ENCODE peak calls at places on chromosomes 16 and 17, in seven cellular contexts. One of them, this sample, is unnamed.

GRCh38 chr17:48486557-48486956 is 44.3 kb downstream of the HOXB1 start:
- DNase-seq in GM10248: no peak
- DNase-seq in progenitor cell of endocrine pancreas: no peak
- DNase-seq in body of pancreas: no peak
- DNase-seq in HFF-Myc: peak
- DNase-seq in cardiac muscle cell: no peak
- DNase-seq in CD4-positive, alpha-beta T cell: no peak
- DNase-seq in this sample: no peak

GRCh38 chr17:1360975-1361374 is 39.0 kb downstream of the YWHAE start:
- DNase-seq in cardiac muscle cell: no peak
- DNase-seq in body of pancreas: no peak
- DNase-seq in GM10248: no peak
- DNase-seq in CD4-positive, alpha-beta T cell: no peak
- DNase-seq in progenitor cell of endocrine pancreas: no peak
- DNase-seq in HFF-Myc: no peak
- DNase-seq in this sample: no peak

GRCh38 chr16:78375055-78375679 is 275.7 kb downstream of the WWOX start:
- DNase-seq in CD4-positive, alpha-beta T cell: no peak
- DNase-seq in body of pancreas: peak
- DNase-seq in progenitor cell of endocrine pancreas: no peak
- DNase-seq in cardiac muscle cell: no peak
- DNase-seq in GM10248: no peak
- DNase-seq in HFF-Myc: no peak
- DNase-seq in this sample: no peak

GRCh38 chr17:63366238-63366561 is 79.9 kb downstream of the CYB561 start:
- DNase-seq in HFF-Myc: no peak
- DNase-seq in cardiac muscle cell: no peak
- DNase-seq in CD4-positive, alpha-beta T cell: no peak
- DNase-seq in GM10248: no peak
- DNase-seq in progenitor cell of endocrine pancreas: no peak
- DNase-seq in body of pancreas: no peak
- DNase-seq in this sample: no peak

GRCh38 chr16:57061084-57061905 is 31.1 kb upstream of the CPNE2 start:
- DNase-seq in cardiac muscle cell: no peak
- DNase-seq in progenitor cell of endocrine pancreas: no peak
- DNase-seq in HFF-Myc: peak
- DNase-seq in GM10248: no peak
- DNase-seq in body of pancreas: peak
- DNase-seq in CD4-positive, alpha-beta T cell: no peak
- DNase-seq in this sample: no peak

GRCh38 chr17:50259484-50260324 is 14.6 kb upstream of the TMEM92 start:
- DNase-seq in HFF-Myc: no peak
- DNase-seq in GM10248: peak
- DNase-seq in CD4-positive, alpha-beta T cell: no peak
- DNase-seq in body of pancreas: no peak
- DNase-seq in progenitor cell of endocrine pancreas: no peak
- DNase-seq in cardiac muscle cell: no peak
- DNase-seq in this sample: no peak

GRCh38 chr17:53006006-53006405 is 816.7 kb upstream of the KIF2B start:
- DNase-seq in progenitor cell of endocrine pancreas: no peak
- DNase-seq in HFF-Myc: no peak
- DNase-seq in body of pancreas: no peak
- DNase-seq in GM10248: no peak
- DNase-seq in cardiac muscle cell: no peak
- DNase-seq in CD4-positive, alpha-beta T cell: no peak
- DNase-seq in this sample: no peak

GRCh38 chr16:82979406-82980111 is 352.8 kb downstream of the CDH13 start:
- DNase-seq in GM10248: no peak
- DNase-seq in HFF-Myc: no peak
- DNase-seq in body of pancreas: no peak
- DNase-seq in cardiac muscle cell: no peak
- DNase-seq in progenitor cell of endocrine pancreas: no peak
- DNase-seq in CD4-positive, alpha-beta T cell: no peak
- DNase-seq in this sample: no peak

GRCh38 chr17:34139996-34140395 is 115.1 kb upstream of the CCL2 start:
- DNase-seq in HFF-Myc: no peak
- DNase-seq in body of pancreas: no peak
- DNase-seq in progenitor cell of endocrine pancreas: no peak
- DNase-seq in cardiac muscle cell: no peak
- DNase-seq in CD4-positive, alpha-beta T cell: no peak
- DNase-seq in GM10248: no peak
- DNase-seq in this sample: no peak

GRCh38 chr16:84471966-84472365 is 32.5 kb downstream of the MEAK7 start:
- DNase-seq in body of pancreas: no peak
- DNase-seq in HFF-Myc: no peak
- DNase-seq in progenitor cell of endocrine pancreas: no peak
- DNase-seq in cardiac muscle cell: no peak
- DNase-seq in GM10248: no peak
- DNase-seq in CD4-positive, alpha-beta T cell: no peak
- DNase-seq in this sample: no peak

GRCh38 chr17:2883544-2884203 is 87.4 kb downstream of the RAP1GAP2 start:
- DNase-seq in CD4-positive, alpha-beta T cell: no peak
- DNase-seq in progenitor cell of endocrine pancreas: no peak
- DNase-seq in body of pancreas: peak
- DNase-seq in HFF-Myc: no peak
- DNase-seq in cardiac muscle cell: no peak
- DNase-seq in GM10248: no peak
- DNase-seq in this sample: no peak

GRCh38 chr17:40113961-40114272 is 7.9 kb upstream of the MSL1 start:
- DNase-seq in body of pancreas: no peak
- DNase-seq in HFF-Myc: no peak
- DNase-seq in progenitor cell of endocrine pancreas: no peak
- DNase-seq in cardiac muscle cell: no peak
- DNase-seq in GM10248: no peak
- DNase-seq in CD4-positive, alpha-beta T cell: no peak
- DNase-seq in this sample: no peak

GRCh38 chr16:85751665-85752501 is 987 bp upstream of the C16orf74 start:
- DNase-seq in CD4-positive, alpha-beta T cell: no peak
- DNase-seq in GM10248: no peak
- DNase-seq in progenitor cell of endocrine pancreas: no peak
- DNase-seq in body of pancreas: no peak
- DNase-seq in HFF-Myc: no peak
- DNase-seq in cardiac muscle cell: no peak
- DNase-seq in this sample: no peak

GRCh38 chr17:2860883-2861282 is 64.6 kb downstream of the RAP1GAP2 start:
- DNase-seq in cardiac muscle cell: no peak
- DNase-seq in HFF-Myc: no peak
- DNase-seq in progenitor cell of endocrine pancreas: no peak
- DNase-seq in body of pancreas: no peak
- DNase-seq in GM10248: no peak
- DNase-seq in CD4-positive, alpha-beta T cell: no peak
- DNase-seq in this sample: no peak

GRCh38 chr17:1766382-1767135 is 4.7 kb downstream of the SERPINF1 start:
- DNase-seq in progenitor cell of endocrine pancreas: no peak
- DNase-seq in GM10248: no peak
- DNase-seq in body of pancreas: no peak
- DNase-seq in CD4-positive, alpha-beta T cell: no peak
- DNase-seq in cardiac muscle cell: no peak
- DNase-seq in HFF-Myc: no peak
- DNase-seq in this sample: no peak

GRCh38 chr16:88534731-88535141 is 35.5 kb upstream of the ZC3H18 start:
- DNase-seq in body of pancreas: no peak
- DNase-seq in GM10248: peak
- DNase-seq in progenitor cell of endocrine pancreas: peak
- DNase-seq in cardiac muscle cell: peak
- DNase-seq in CD4-positive, alpha-beta T cell: no peak
- DNase-seq in HFF-Myc: no peak
- DNase-seq in this sample: no peak

GRCh38 chr17:1617620-1618174 is 10.9 kb downstream of the SLC43A2 start:
- DNase-seq in CD4-positive, alpha-beta T cell: no peak
- DNase-seq in GM10248: no peak
- DNase-seq in HFF-Myc: no peak
- DNase-seq in cardiac muscle cell: no peak
- DNase-seq in progenitor cell of endocrine pancreas: no peak
- DNase-seq in body of pancreas: no peak
- DNase-seq in this sample: no peak

DNA sequence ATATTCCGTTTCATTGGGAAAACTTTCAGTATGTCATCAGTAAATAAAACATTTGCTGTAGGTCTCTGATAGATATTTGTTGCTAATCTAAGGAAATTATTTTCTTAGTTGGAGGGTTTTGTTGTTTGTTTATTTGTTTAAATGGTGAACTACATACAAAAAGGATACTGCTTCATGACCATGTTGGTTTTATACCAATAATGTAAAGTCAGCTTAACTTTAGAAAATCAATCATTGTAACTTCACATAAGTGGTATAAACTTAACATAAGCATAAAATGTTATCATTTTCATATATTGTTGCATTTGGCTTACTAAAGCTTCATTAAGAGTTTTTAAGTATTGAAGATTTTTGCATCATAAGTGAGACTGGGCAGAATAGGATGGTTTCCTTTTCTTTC is 57.9 kb downstream of the NSRP1 start:
- DNase-seq in progenitor cell of endocrine pancreas: no peak
- DNase-seq in HFF-Myc: no peak
- DNase-seq in GM10248: no peak
- DNase-seq in body of pancreas: no peak
- DNase-seq in cardiac muscle cell: no peak
- DNase-seq in CD4-positive, alpha-beta T cell: no peak
- DNase-seq in this sample: no peak
- TF ChIP-seq CTCF in progenitor cell of endocrine pancreas: no peak
- TF ChIP-seq CTCF in HFF-Myc: no peak
- TF ChIP-seq CTCF in GM10248: no peak
- TF ChIP-seq CTCF in body of pancreas: no peak
- TF ChIP-seq CTCF in cardiac muscle cell: no peak
- TF ChIP-seq CTCF in CD4-positive, alpha-beta T cell: no peak
- TF ChIP-seq CTCF in this sample: no peak

GRCh38 chr16:5058476-5058875 is 7.3 kb downstream of the C16orf89 start:
- DNase-seq in body of pancreas: no peak
- DNase-seq in cardiac muscle cell: peak
- DNase-seq in GM10248: no peak
- DNase-seq in CD4-positive, alpha-beta T cell: no peak
- DNase-seq in progenitor cell of endocrine pancreas: no peak
- DNase-seq in HFF-Myc: no peak
- DNase-seq in this sample: peak
- TF ChIP-seq CTCF in body of pancreas: no peak
- TF ChIP-seq CTCF in cardiac muscle cell: peak
- TF ChIP-seq CTCF in GM10248: no peak
- TF ChIP-seq CTCF in CD4-positive, alpha-beta T cell: no peak
- TF ChIP-seq CTCF in progenitor cell of endocrine pancreas: peak
- TF ChIP-seq CTCF in HFF-Myc: peak
- TF ChIP-seq CTCF in this sample: peak

GRCh38 chr16:70378869-70379493 is 32.3 kb downstream of the DDX19A start:
- DNase-seq in HFF-Myc: no peak
- DNase-seq in body of pancreas: no peak
- DNase-seq in progenitor cell of endocrine pancreas: no peak
- DNase-seq in cardiac muscle cell: no peak
- DNase-seq in CD4-positive, alpha-beta T cell: no peak
- DNase-seq in GM10248: no peak
- DNase-seq in this sample: no peak

GRCh38 chr16:70381604-70382342 is 35.1 kb downstream of the DDX19A start:
- DNase-seq in GM10248: no peak
- DNase-seq in cardiac muscle cell: no peak
- DNase-seq in HFF-Myc: no peak
- DNase-seq in body of pancreas: no peak
- DNase-seq in CD4-positive, alpha-beta T cell: no peak
- DNase-seq in progenitor cell of endocrine pancreas: peak
- DNase-seq in this sample: no peak

GRCh38 chr16:70380205-70380918 is 33.7 kb downstream of the DDX19A start:
- DNase-seq in GM10248: peak
- DNase-seq in cardiac muscle cell: peak
- DNase-seq in body of pancreas: peak
- DNase-seq in HFF-Myc: peak
- DNase-seq in progenitor cell of endocrine pancreas: peak
- DNase-seq in CD4-positive, alpha-beta T cell: peak
- DNase-seq in this sample: peak

GRCh38 chr16:70383421-70383960 is 36.8 kb downstream of the DDX19A start:
- DNase-seq in cardiac muscle cell: no peak
- DNase-seq in GM10248: no peak
- DNase-seq in HFF-Myc: no peak
- DNase-seq in body of pancreas: no peak
- DNase-seq in CD4-positive, alpha-beta T cell: no peak
- DNase-seq in progenitor cell of endocrine pancreas: no peak
- DNase-seq in this sample: no peak

GRCh38 chr16:70380919-70381603 is 34.4 kb downstream of the DDX19A start:
- DNase-seq in CD4-positive, alpha-beta T cell: peak
- DNase-seq in HFF-Myc: peak
- DNase-seq in GM10248: peak
- DNase-seq in progenitor cell of endocrine pancreas: peak
- DNase-seq in cardiac muscle cell: peak
- DNase-seq in body of pancreas: peak
- DNase-seq in this sample: peak
- TF ChIP-seq CTCF in CD4-positive, alpha-beta T cell: peak
- TF ChIP-seq CTCF in HFF-Myc: peak
- TF ChIP-seq CTCF in GM10248: peak
- TF ChIP-seq CTCF in progenitor cell of endocrine pancreas: peak
- TF ChIP-seq CTCF in cardiac muscle cell: peak
- TF ChIP-seq CTCF in body of pancreas: peak
- TF ChIP-seq CTCF in this sample: no peak

DNA sequence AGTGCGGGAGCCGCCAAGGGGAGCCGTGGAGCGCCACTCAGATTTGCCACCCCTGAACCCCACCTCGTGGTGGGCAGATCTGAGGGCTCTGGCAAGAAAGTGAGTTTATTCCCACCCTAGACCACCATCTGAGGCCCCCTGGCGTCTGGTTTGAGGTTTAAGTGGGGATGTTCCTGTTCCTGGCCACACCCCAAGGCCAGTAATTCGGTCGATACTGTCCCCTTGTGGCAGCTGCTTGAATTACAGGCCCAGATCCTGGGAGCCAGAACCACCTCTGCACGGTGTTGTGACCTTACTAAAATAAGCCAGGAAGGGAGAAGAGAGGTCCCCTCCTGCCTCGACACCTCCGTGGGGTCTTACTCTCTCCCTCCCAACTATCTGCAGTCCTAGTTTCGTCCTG is 3.3 kb upstream of the LAT start:
- DNase-seq in progenitor cell of endocrine pancreas: no peak
- DNase-seq in HFF-Myc: no peak
- DNase-seq in CD4-positive, alpha-beta T cell: no peak
- DNase-seq in cardiac muscle cell: no peak
- DNase-seq in body of pancreas: no peak
- DNase-seq in GM10248: peak
- DNase-seq in this sample: peak
- TF ChIP-seq CTCF in progenitor cell of endocrine pancreas: peak
- TF ChIP-seq CTCF in HFF-Myc: peak
- TF ChIP-seq CTCF in CD4-positive, alpha-beta T cell: peak
- TF ChIP-seq CTCF in cardiac muscle cell: peak
- TF ChIP-seq CTCF in body of pancreas: peak
- TF ChIP-seq CTCF in GM10248: peak
- TF ChIP-seq CTCF in this sample: peak

GRCh38 chr17:80774146-80774545 is 217.5 kb upstream of the CHMP6 start:
- DNase-seq in cardiac muscle cell: no peak
- DNase-seq in CD4-positive, alpha-beta T cell: no peak
- DNase-seq in progenitor cell of endocrine pancreas: no peak
- DNase-seq in body of pancreas: no peak
- DNase-seq in GM10248: no peak
- DNase-seq in HFF-Myc: no peak
- DNase-seq in this sample: no peak

GRCh38 chr17:80774643-80775281 is 216.9 kb upstream of the CHMP6 start:
- DNase-seq in cardiac muscle cell: no peak
- DNase-seq in progenitor cell of endocrine pancreas: no peak
- DNase-seq in body of pancreas: no peak
- DNase-seq in CD4-positive, alpha-beta T cell: no peak
- DNase-seq in GM10248: peak
- DNase-seq in HFF-Myc: no peak
- DNase-seq in this sample: no peak

GRCh38 chr17:80771612-80772005 is 220.0 kb upstream of the CHMP6 start:
- DNase-seq in GM10248: no peak
- DNase-seq in HFF-Myc: no peak
- DNase-seq in cardiac muscle cell: no peak
- DNase-seq in body of pancreas: no peak
- DNase-seq in progenitor cell of endocrine pancreas: no peak
- DNase-seq in CD4-positive, alpha-beta T cell: no peak
- DNase-seq in this sample: no peak

GRCh38 chr17:80772906-80773242 is 218.8 kb upstream of the CHMP6 start:
- DNase-seq in HFF-Myc: no peak
- DNase-seq in progenitor cell of endocrine pancreas: no peak
- DNase-seq in cardiac muscle cell: no peak
- DNase-seq in body of pancreas: no peak
- DNase-seq in GM10248: no peak
- DNase-seq in CD4-positive, alpha-beta T cell: no peak
- DNase-seq in this sample: no peak

GRCh38 chr17:80773243-80773991 is 218.2 kb upstream of the CHMP6 start:
- DNase-seq in GM10248: no peak
- DNase-seq in body of pancreas: no peak
- DNase-seq in HFF-Myc: no peak
- DNase-seq in CD4-positive, alpha-beta T cell: no peak
- DNase-seq in progenitor cell of endocrine pancreas: no peak
- DNase-seq in cardiac muscle cell: no peak
- DNase-seq in this sample: no peak
- TF ChIP-seq CTCF in GM10248: no peak
- TF ChIP-seq CTCF in body of pancreas: no peak
- TF ChIP-seq CTCF in HFF-Myc: no peak
- TF ChIP-seq CTCF in CD4-positive, alpha-beta T cell: no peak
- TF ChIP-seq CTCF in progenitor cell of endocrine pancreas: no peak
- TF ChIP-seq CTCF in cardiac muscle cell: no peak
- TF ChIP-seq CTCF in this sample: no peak